ENCODE peak calls at places on chromosomes 2 and 18, in six cellular contexts. G, N, S, D, F and C are unnamed samples.

GRCh38 chr18:42956287-42956686 is 159.2 kb downstream of the RIT2 start:
- DNase-seq in G (no peak), N (no peak), S (no peak), D (no peak), F (no peak), C (no peak)

GRCh38 chr2:82913566-82913965 is 1545.5 kb downstream of the SUCLG1 start:
- DNase-seq in G (no peak), N (no peak), S (no peak), D (no peak), F (no peak), C (no peak)

GRCh38 chr2:239157766-239158165 is 243.1 kb downstream of the HDAC4 start:
- DNase-seq in G (peak), N (no peak), S (peak), D (peak), F (no peak), C (no peak)

GRCh38 chr2:8515864-8516533 is 165.9 kb upstream of the ID2 start:
- DNase-seq in G (no peak), N (peak), S (no peak), D (no peak), F (no peak), C (no peak)

GRCh38 chr2:121529439-121530209 is 1.1 kb upstream of the RNU4ATAC start:
- DNase-seq in G (peak), N (no peak), S (peak), D (peak), F (peak), C (peak)

GRCh38 chr2:122480381-122481243 is 725.2 kb downstream of the TSN start:
- DNase-seq in G (no peak), N (no peak), S (no peak), D (no peak), F (no peak), C (no peak)

GRCh38 chr2:85394256-85394655 is 15.9 kb downstream of the CAPG start:
- DNase-seq in G (no peak), N (no peak), S (no peak), D (peak), F (peak), C (peak)

GRCh38 chr18:26549486-26550435 is 1.4 kb upstream of the KCTD1 start:
- DNase-seq in G (peak), N (peak), S (peak), D (peak), F (peak), C (peak)

GRCh38 chr2:230219419-230220331 is at the start of gene SP110:
- DNase-seq in G (peak), N (peak), S (peak), D (peak), F (peak), C (peak)

GRCh38 chr2:1742680-1743395 is 1.5 kb downstream of the PXDN start:
- DNase-seq in G (peak), N (peak), S (peak), D (peak), F (peak), C (no peak)

GRCh38 chr18:67730884-67731283 is 214.4 kb upstream of the DSEL start:
- DNase-seq in G (no peak), N (no peak), S (no peak), D (no peak), F (peak), C (no peak)